ENCODE peak calls at places on chromosome 7, in eight cellular contexts. C is lower lobe of right lung; F is WTC11; O is MCF 10A; G is CD4-positive, alpha-beta T cell; L is tibial artery; S is B cell; K is A549. H is an unnamed sample.

GRCh38 chr7:26170663-26171062 is 18.7 kb downstream of the NFE2L3 start:
- DNase-seq in F (no peak), S (no peak), G (no peak), L (no peak), O (no peak), K (no peak), C (no peak), H (no peak)

GRCh38 chr7:130037703-130038102 is 13.5 kb downstream of the ZC3HC1 start:
- DNase-seq in G (no peak), L (no peak), C (no peak), O (no peak), K (peak; percentile 24), S (no peak), F (no peak), H (no peak)

GRCh38 chr7:43303740-43304241 is 191.3 kb downstream of the HECW1 start:
- DNase-seq in F (no peak), O (peak; percentile 91), S (no peak), L (no peak), C (no peak), K (no peak), G (no peak), H (no peak)

GRCh38 chr7:147903871-147904576 is 686.5 kb upstream of the C7orf33 start:
- DNase-seq in F (no peak), K (no peak), C (no peak), G (no peak), O (no peak), L (no peak), S (no peak), H (no peak)

GRCh38 chr7:142319970-142320369 is 62.1 kb upstream of the PRSS58 start:
- DNase-seq in K (no peak), S (no peak), F (peak; percentile 70), G (peak; percentile 46), L (no peak), C (no peak), O (no peak), H (no peak)

GRCh38 chr7:114645451-114645850 is 230.8 kb downstream of the FOXP2 start:
- DNase-seq in F (no peak), S (no peak), G (no peak), L (no peak), C (no peak), K (no peak), O (no peak), H (no peak)

GRCh38 chr7:88169717-88170320 is 50.0 kb downstream of the SRI start:
- DNase-seq in S (no peak), C (no peak), O (peak; percentile 22), G (no peak), L (no peak), F (no peak), K (peak; percentile 11), H (no peak)

GRCh38 chr7:103988468-103989199 is 824 bp downstream of the RELN start:
- DNase-seq in S (peak; percentile 15), F (peak; percentile 14), O (no peak), K (peak; percentile 2), C (no peak), G (no peak), L (no peak), H (peak; percentile 17)

GRCh38 chr7:5419523-5420107 is 4.0 kb downstream of the TNRC18 start:
- DNase-seq in K (no peak), O (peak; percentile 27), C (no peak), L (no peak), F (peak; percentile 46), S (no peak), G (no peak), H (peak; percentile 25)

GRCh38 chr7:134356421-134356936 is 39.7 kb upstream of the SLC35B4 start:
- DNase-seq in C (no peak), F (no peak), S (no peak), L (peak; percentile 35), K (no peak), O (no peak), G (no peak), H (no peak)

GRCh38 chr7:111357691-111358090 is 204.6 kb downstream of the IMMP2L start:
- DNase-seq in O (peak; percentile 73), G (no peak), F (no peak), C (no peak), S (no peak), K (peak; percentile 18), L (no peak), H (no peak)

GRCh38 chr7:107982463-107982862 is 20.5 kb downstream of the LAMB1 start:
- DNase-seq in C (no peak), G (no peak), L (no peak), K (no peak), S (no peak), F (no peak), O (no peak), H (no peak)

GRCh38 chr7:77450054-77450453 is 33.9 kb upstream of the GSAP start:
- DNase-seq in G (no peak), O (no peak), K (no peak), F (no peak), S (no peak), L (no peak), C (no peak), H (no peak)

GRCh38 chr7:48046458-48046857 is 11.1 kb downstream of the C7orf57 start:
- DNase-seq in F (no peak), L (no peak), G (peak; percentile 20), S (no peak), O (no peak), K (no peak), C (no peak), H (no peak)

GRCh38 chr7:112510743-112511110 is 29.9 kb downstream of the LSMEM1 start:
- DNase-seq in G (no peak), L (no peak), C (no peak), F (no peak), K (no peak), S (no peak), O (no peak), H (no peak)
- TF ChIP-seq CTCF in G (no peak), L (no peak), C (no peak), F (no peak), K (no peak), S (no peak), O (no peak), H (no peak)

GRCh38 chr7:21524680-21525079 is 18.2 kb upstream of the DNAH11 start:
- DNase-seq in G (no peak), L (no peak), S (no peak), K (no peak), O (no peak), F (no peak), C (no peak), H (no peak)

GRCh38 chr7:21526448-21526847 is 16.4 kb upstream of the DNAH11 start:
- DNase-seq in O (no peak), F (no peak), G (no peak), C (no peak), S (no peak), K (no peak), L (no peak), H (no peak)

DNA sequence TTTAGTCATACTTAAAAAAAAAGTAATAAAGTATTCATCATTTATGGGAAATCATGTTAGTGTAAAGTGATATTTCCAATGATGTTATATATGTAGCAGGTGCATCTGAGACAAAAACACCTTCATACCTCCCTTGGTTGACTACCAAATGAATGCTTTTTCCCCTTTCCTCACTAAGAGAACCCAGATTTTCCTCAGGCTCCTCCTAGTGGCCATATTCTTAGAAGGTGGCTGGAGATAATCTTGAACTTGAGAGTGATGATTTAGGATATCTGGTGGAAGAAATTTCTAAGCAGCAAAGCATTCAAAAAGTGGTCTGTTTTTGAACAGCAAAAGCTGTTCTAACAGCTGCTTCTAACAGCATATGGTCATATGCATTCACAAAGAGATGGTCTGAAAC is 16.8 kb upstream of the DNAH11 start:
- DNase-seq in O (peak; percentile 21), G (no peak), S (no peak), F (no peak), K (peak; percentile 16), L (no peak), C (no peak), H (no peak)
- TF ChIP-seq CTCF in O (peak; percentile 21), G (peak; percentile 63), S (peak; percentile 38), F (no peak), K (peak; percentile 30), L (peak; percentile 24), C (peak; percentile 40), H (no peak)

DNA sequence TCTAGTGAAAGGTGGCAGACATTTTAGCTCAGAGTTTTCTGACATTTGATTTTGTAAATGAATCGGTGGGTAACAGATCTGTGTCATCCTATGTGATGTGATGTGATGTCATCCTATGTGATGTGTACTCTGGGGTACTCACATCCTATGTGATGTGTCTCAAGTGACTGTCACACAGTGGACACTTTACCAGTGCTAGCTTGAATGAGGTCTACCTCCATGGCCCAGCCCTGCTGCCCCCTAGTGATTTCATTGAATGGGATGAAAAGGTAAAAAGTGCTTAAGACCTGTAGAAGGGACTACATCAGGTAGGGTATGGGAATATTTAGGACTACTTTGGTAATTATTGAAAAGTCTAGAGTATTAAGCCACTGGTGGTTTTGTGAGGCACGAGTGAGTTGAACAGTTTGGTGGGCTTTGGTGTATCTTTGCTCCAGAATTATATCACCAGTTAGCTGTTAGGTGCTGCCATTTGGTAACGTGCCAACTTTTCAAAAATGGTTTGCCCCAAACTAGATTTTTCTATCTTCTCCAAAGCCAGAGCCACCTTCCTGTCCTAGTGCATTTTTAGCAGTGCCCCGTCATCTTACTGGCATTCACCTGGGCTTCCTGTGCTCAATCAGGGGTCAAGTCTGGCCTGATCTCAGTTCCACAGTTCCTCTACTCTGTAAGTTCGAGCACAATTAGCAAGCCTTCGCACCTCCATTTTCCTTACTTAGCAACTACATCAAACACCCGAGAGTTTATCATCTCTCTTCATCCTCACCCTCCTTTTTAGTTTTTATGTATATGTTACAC is 9.7 kb downstream of the EIF4H start:
- DNase-seq in O (peak; percentile 46), S (no peak), F (peak; percentile 35), K (peak; percentile 55), C (no peak), L (no peak), G (no peak), H (no peak)
- TF ChIP-seq CTCF in O (peak; percentile 20), S (peak; percentile 50), F (no peak), K (peak; percentile 52), C (no peak), L (no peak), G (no peak), H (peak; percentile 16)

DNA sequence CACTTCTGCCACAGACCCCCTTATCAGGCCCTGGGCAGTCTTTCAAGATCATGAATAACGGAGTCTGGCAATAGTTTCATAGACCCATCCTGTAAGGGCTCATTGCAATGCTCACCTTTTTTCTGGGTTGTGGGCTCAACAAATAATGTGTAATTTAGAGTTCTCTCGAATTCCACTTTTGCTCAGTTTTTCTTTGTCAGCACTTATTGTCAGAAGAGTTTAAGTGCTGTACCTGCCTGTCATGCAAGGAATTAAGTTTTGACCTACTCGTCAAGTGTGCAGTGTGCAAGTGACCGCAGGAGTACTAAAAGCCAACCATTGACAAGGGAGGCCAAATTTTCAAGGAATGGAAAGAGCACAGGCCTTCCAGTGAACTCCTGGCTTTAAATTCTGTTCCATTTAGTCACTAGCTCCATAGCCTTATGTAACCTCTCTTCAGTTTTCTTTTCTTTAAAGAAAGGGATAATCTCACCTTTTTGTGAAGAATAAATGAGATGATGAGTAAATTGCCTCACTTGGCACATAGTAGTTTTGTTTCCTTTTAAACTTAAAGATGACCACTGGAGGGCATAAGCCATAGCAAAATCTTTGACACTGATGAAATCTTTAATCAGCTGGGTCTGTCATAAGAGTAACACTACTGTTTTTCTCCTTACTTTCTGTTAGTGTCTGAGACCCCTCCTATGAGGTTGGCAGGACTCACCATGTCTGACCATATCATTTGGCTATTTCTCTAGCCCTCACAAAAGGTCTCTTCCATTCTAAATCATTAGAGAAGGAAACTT is 313.3 kb downstream of the TYW1 start:
- DNase-seq in G (no peak), K (no peak), L (no peak), S (no peak), F (no peak), C (no peak), O (no peak), H (no peak)
- TF ChIP-seq CTCF in G (no peak), K (no peak), L (no peak), S (no peak), F (no peak), C (no peak), O (no peak), H (no peak)

H was measured in GM13976.